ENCODE peak calls at places on chromosomes 7 and 10, in nine cellular contexts. One of them, this sample, is unnamed.
A peak's percentile ranks its signal among the peaks of the same experiment; 100 is the strongest.

GRCh38 chr10:43958071-43958432 is 309.4 kb upstream of the ZNF32 start:
- DNase-seq in ovary: no peak
- DNase-seq in stomach: no peak
- DNase-seq in endothelial cell of umbilical vein: no peak
- DNase-seq in suprapubic skin: no peak
- DNase-seq in GM12891: no peak
- DNase-seq in sigmoid colon: no peak
- DNase-seq in right lobe of liver: no peak
- DNase-seq in spleen: peak; percentile 42
- DNase-seq in this sample: no peak

GRCh38 chr10:78335691-78336401 is 302.2 kb downstream of the RPS24 start:
- DNase-seq in ovary: peak; percentile 38
- DNase-seq in stomach: no peak
- DNase-seq in endothelial cell of umbilical vein: peak; percentile 87
- DNase-seq in suprapubic skin: no peak
- DNase-seq in GM12891: no peak
- DNase-seq in sigmoid colon: peak; percentile 73
- DNase-seq in right lobe of liver: peak; percentile 35
- DNase-seq in spleen: no peak
- DNase-seq in this sample: peak; percentile 25

GRCh38 chr10:131657318-131657984 is 243.4 kb upstream of the PPP2R2D start:
- DNase-seq in ovary: no peak
- DNase-seq in stomach: peak; percentile 20
- DNase-seq in endothelial cell of umbilical vein: no peak
- DNase-seq in suprapubic skin: peak; percentile 63
- DNase-seq in GM12891: no peak
- DNase-seq in sigmoid colon: peak; percentile 37
- DNase-seq in right lobe of liver: no peak
- DNase-seq in spleen: peak; percentile 63
- DNase-seq in this sample: no peak

GRCh38 chr10:77637474-77637985 is at the start of gene KCNMA1:
- DNase-seq in ovary: peak; percentile 36
- DNase-seq in stomach: no peak
- DNase-seq in endothelial cell of umbilical vein: no peak
- DNase-seq in suprapubic skin: no peak
- DNase-seq in GM12891: no peak
- DNase-seq in sigmoid colon: peak; percentile 83
- DNase-seq in right lobe of liver: no peak
- DNase-seq in spleen: peak; percentile 83
- DNase-seq in this sample: peak; percentile 34

GRCh38 chr10:29141761-29142160 is 147.1 kb upstream of the LYZL1 start:
- DNase-seq in ovary: no peak
- DNase-seq in stomach: peak; percentile 35
- DNase-seq in endothelial cell of umbilical vein: peak; percentile 91
- DNase-seq in suprapubic skin: no peak
- DNase-seq in GM12891: no peak
- DNase-seq in sigmoid colon: no peak
- DNase-seq in right lobe of liver: no peak
- DNase-seq in spleen: no peak
- DNase-seq in this sample: peak; percentile 21

GRCh38 chr10:44981172-44982113 is 2.8 kb upstream of the DEPP1 start:
- DNase-seq in ovary: peak; percentile 39
- DNase-seq in stomach: no peak
- DNase-seq in endothelial cell of umbilical vein: peak; percentile 93
- DNase-seq in suprapubic skin: no peak
- DNase-seq in GM12891: no peak
- DNase-seq in sigmoid colon: peak; percentile 83
- DNase-seq in right lobe of liver: peak; percentile 62
- DNase-seq in spleen: no peak
- DNase-seq in this sample: peak; percentile 76

GRCh38 chr10:7625836-7626235 is 40.9 kb downstream of the ITIH5 start:
- DNase-seq in ovary: no peak
- DNase-seq in stomach: no peak
- DNase-seq in endothelial cell of umbilical vein: no peak
- DNase-seq in suprapubic skin: no peak
- DNase-seq in GM12891: no peak
- DNase-seq in sigmoid colon: peak; percentile 95
- DNase-seq in right lobe of liver: no peak
- DNase-seq in spleen: no peak
- DNase-seq in this sample: peak; percentile 30

GRCh38 chr7:31335889-31336201 is 4.7 kb downstream of the NEUROD6 start:
- DNase-seq in ovary: no peak
- DNase-seq in stomach: no peak
- DNase-seq in endothelial cell of umbilical vein: no peak
- DNase-seq in suprapubic skin: no peak
- DNase-seq in GM12891: no peak
- DNase-seq in sigmoid colon: no peak
- DNase-seq in right lobe of liver: no peak
- DNase-seq in spleen: no peak
- DNase-seq in this sample: no peak

GRCh38 chr7:155312108-155312507 is 14.4 kb downstream of the INSIG1 start:
- DNase-seq in ovary: no peak
- DNase-seq in stomach: no peak
- DNase-seq in endothelial cell of umbilical vein: no peak
- DNase-seq in suprapubic skin: no peak
- DNase-seq in GM12891: no peak
- DNase-seq in sigmoid colon: no peak
- DNase-seq in right lobe of liver: no peak
- DNase-seq in spleen: no peak
- DNase-seq in this sample: no peak

GRCh38 chr7:155312653-155313052 is 15.0 kb downstream of the INSIG1 start:
- DNase-seq in ovary: no peak
- DNase-seq in stomach: no peak
- DNase-seq in endothelial cell of umbilical vein: no peak
- DNase-seq in suprapubic skin: no peak
- DNase-seq in GM12891: no peak
- DNase-seq in sigmoid colon: no peak
- DNase-seq in right lobe of liver: peak; percentile 38
- DNase-seq in spleen: no peak
- DNase-seq in this sample: no peak

GRCh38 chr7:155309021-155309338 is 11.3 kb downstream of the INSIG1 start:
- DNase-seq in ovary: no peak
- DNase-seq in stomach: no peak
- DNase-seq in endothelial cell of umbilical vein: no peak
- DNase-seq in suprapubic skin: no peak
- DNase-seq in GM12891: no peak
- DNase-seq in sigmoid colon: no peak
- DNase-seq in right lobe of liver: no peak
- DNase-seq in spleen: no peak
- DNase-seq in this sample: no peak

GRCh38 chr7:155308330-155309020 is 10.8 kb downstream of the INSIG1 start:
- DNase-seq in ovary: no peak
- DNase-seq in stomach: no peak
- DNase-seq in endothelial cell of umbilical vein: no peak
- DNase-seq in suprapubic skin: no peak
- DNase-seq in GM12891: no peak
- DNase-seq in sigmoid colon: no peak
- DNase-seq in right lobe of liver: no peak
- DNase-seq in spleen: no peak
- DNase-seq in this sample: no peak

GRCh38 chr7:155310425-155311114 is 12.9 kb downstream of the INSIG1 start:
- DNase-seq in ovary: no peak
- DNase-seq in stomach: no peak
- DNase-seq in endothelial cell of umbilical vein: no peak
- DNase-seq in suprapubic skin: no peak
- DNase-seq in GM12891: no peak
- DNase-seq in sigmoid colon: no peak
- DNase-seq in right lobe of liver: peak; percentile 71
- DNase-seq in spleen: no peak
- DNase-seq in this sample: no peak
- TF ChIP-seq POLR2A in ovary: no peak
- TF ChIP-seq POLR2A in stomach: no peak
- TF ChIP-seq POLR2A in endothelial cell of umbilical vein: no peak
- TF ChIP-seq POLR2A in suprapubic skin: no peak
- TF ChIP-seq POLR2A in GM12891: peak; percentile 40
- TF ChIP-seq POLR2A in sigmoid colon: no peak
- TF ChIP-seq POLR2A in right lobe of liver: peak; percentile 38
- TF ChIP-seq POLR2A in spleen: no peak
- TF ChIP-seq POLR2A in this sample: no peak

DNA sequence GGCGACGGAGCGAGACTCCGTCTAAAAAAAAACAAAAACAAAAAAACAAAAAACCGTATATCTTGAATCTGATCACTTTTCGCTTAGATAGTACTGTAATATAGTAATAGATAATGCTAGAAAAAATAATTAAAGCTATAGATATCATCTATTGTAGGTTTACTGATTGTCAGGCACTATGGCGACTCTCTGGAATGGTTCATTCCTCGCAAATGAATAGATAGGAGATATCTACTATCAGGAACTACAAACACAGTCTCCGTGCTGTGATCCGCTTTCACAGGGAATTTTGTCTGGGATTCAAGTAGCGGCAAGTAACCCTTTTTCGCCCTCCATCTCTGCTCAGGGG is 342 bp upstream of the MEIG1 start:
- DNase-seq in ovary: no peak
- DNase-seq in stomach: no peak
- DNase-seq in endothelial cell of umbilical vein: no peak
- DNase-seq in suprapubic skin: no peak
- DNase-seq in GM12891: no peak
- DNase-seq in sigmoid colon: no peak
- DNase-seq in right lobe of liver: no peak
- DNase-seq in spleen: no peak
- DNase-seq in this sample: no peak
- TF ChIP-seq POLR2A in ovary: no peak
- TF ChIP-seq POLR2A in stomach: no peak
- TF ChIP-seq POLR2A in endothelial cell of umbilical vein: no peak
- TF ChIP-seq POLR2A in suprapubic skin: no peak
- TF ChIP-seq POLR2A in GM12891: no peak
- TF ChIP-seq POLR2A in sigmoid colon: no peak
- TF ChIP-seq POLR2A in right lobe of liver: peak; percentile 38
- TF ChIP-seq POLR2A in spleen: no peak
- TF ChIP-seq POLR2A in this sample: no peak

GRCh38 chr10:112448903-112449302 is 1.9 kb downstream of the VTI1A start:
- DNase-seq in ovary: no peak
- DNase-seq in stomach: no peak
- DNase-seq in endothelial cell of umbilical vein: no peak
- DNase-seq in suprapubic skin: no peak
- DNase-seq in GM12891: no peak
- DNase-seq in sigmoid colon: no peak
- DNase-seq in right lobe of liver: no peak
- DNase-seq in spleen: no peak
- DNase-seq in this sample: no peak

GRCh38 chr10:112442063-112442462 is 4.7 kb downstream of the ZDHHC6 start:
- DNase-seq in ovary: no peak
- DNase-seq in stomach: no peak
- DNase-seq in endothelial cell of umbilical vein: no peak
- DNase-seq in suprapubic skin: no peak
- DNase-seq in GM12891: no peak
- DNase-seq in sigmoid colon: no peak
- DNase-seq in right lobe of liver: no peak
- DNase-seq in spleen: no peak
- DNase-seq in this sample: no peak

GRCh38 chr10:112441520-112441919 is 5.2 kb downstream of the ZDHHC6 start:
- DNase-seq in ovary: no peak
- DNase-seq in stomach: no peak
- DNase-seq in endothelial cell of umbilical vein: no peak
- DNase-seq in suprapubic skin: no peak
- DNase-seq in GM12891: no peak
- DNase-seq in sigmoid colon: no peak
- DNase-seq in right lobe of liver: no peak
- DNase-seq in spleen: no peak
- DNase-seq in this sample: no peak

GRCh38 chr10:112446055-112446854 is 459 bp downstream of the ZDHHC6 start:
- DNase-seq in ovary: no peak
- DNase-seq in stomach: no peak
- DNase-seq in endothelial cell of umbilical vein: peak; percentile 29
- DNase-seq in suprapubic skin: no peak
- DNase-seq in GM12891: no peak
- DNase-seq in sigmoid colon: no peak
- DNase-seq in right lobe of liver: no peak
- DNase-seq in spleen: peak; percentile 78
- DNase-seq in this sample: no peak

DNA sequence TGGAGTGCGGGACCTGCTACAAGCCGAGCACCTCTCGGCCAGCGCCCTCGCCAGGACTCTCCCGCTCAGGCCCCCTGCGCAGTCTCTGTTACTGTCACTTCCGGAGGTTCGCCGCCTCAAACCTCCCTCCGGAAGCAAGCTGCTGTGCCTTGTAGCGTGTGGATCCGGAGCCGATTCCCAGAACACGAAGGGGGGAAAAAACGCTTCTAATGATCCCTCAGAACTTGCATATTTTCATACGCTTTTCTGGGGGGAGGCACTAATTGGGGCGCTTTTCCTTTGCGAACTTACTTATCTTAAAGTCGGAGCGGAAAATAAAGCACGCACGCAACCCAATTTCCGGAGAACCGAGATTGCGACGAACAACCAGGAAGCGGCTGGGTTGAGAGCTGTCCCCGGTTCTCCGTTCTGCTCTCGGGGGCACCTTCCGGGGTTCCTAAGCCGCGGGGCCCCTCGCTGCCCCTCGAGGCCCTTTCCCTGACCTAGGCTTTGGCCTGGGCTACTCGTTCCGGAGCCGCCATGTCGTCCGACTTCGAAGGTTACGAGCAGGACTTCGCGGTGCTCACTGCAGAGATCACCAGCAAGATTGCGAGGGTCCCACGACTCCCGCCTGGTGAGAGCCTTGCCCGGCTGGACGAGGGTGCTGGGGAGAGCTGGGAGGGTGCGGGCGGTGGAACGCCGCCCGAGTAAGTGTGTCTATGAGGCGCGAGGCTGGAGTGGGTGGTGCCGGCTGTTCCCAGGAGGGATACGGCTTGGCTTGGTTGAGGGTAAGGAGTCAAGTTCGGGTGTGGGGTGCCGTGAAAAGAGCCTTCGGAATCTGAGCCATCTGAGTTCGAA is at the start of the genes VTI1A and ZDHHC6:
- DNase-seq in ovary: peak; percentile 85
- DNase-seq in stomach: peak; percentile 85
- DNase-seq in endothelial cell of umbilical vein: peak; percentile 79
- DNase-seq in suprapubic skin: peak; percentile 92
- DNase-seq in GM12891: peak; percentile 60
- DNase-seq in sigmoid colon: peak; percentile 90
- DNase-seq in right lobe of liver: peak; percentile 85
- DNase-seq in spleen: peak; percentile 95
- DNase-seq in this sample: peak; percentile 86
- TF ChIP-seq POLR2A in ovary: peak; percentile 62
- TF ChIP-seq POLR2A in stomach: no peak
- TF ChIP-seq POLR2A in endothelial cell of umbilical vein: peak; percentile 91
- TF ChIP-seq POLR2A in suprapubic skin: no peak
- TF ChIP-seq POLR2A in GM12891: peak; percentile 91
- TF ChIP-seq POLR2A in sigmoid colon: peak; percentile 0
- TF ChIP-seq POLR2A in right lobe of liver: peak; percentile 59
- TF ChIP-seq POLR2A in spleen: peak; percentile 73
- TF ChIP-seq POLR2A in this sample: peak; percentile 87

DNA sequence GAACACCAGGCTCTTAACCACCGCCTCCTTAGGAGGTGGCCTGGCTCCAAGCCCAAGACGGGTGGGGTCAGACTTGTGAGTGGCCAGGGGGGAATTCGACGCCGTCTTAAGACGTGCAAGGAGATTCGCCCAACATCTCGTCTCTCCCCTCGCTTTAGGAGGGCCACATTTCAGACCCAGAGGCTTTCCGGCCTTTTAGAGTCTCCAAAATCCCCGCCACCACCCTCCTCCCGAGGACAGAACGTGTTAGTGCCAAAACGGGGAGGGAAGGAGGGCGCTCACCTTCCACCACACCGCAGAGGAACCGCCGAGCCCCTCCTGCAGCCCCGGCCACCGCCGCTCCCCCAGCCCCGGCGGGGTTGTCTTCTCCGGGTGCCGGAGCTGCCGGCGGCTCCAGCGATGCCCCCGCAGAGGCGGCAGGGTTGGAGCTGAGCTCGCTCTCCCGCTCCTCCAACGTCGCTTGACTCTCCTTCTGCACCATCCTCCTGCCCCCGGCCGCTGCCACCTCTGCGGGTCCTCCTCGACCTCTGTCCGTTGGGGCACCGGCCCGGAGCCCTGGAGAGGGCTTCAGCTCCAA is 614 bp downstream of the OGA start:
- DNase-seq in ovary: peak; percentile 89
- DNase-seq in stomach: peak; percentile 90
- DNase-seq in endothelial cell of umbilical vein: peak; percentile 86
- DNase-seq in suprapubic skin: peak; percentile 94
- DNase-seq in GM12891: no peak
- DNase-seq in sigmoid colon: peak; percentile 97
- DNase-seq in right lobe of liver: peak; percentile 81
- DNase-seq in spleen: peak; percentile 93
- DNase-seq in this sample: peak; percentile 87
- TF ChIP-seq POLR2A in ovary: no peak
- TF ChIP-seq POLR2A in stomach: no peak
- TF ChIP-seq POLR2A in endothelial cell of umbilical vein: peak; percentile 88
- TF ChIP-seq POLR2A in suprapubic skin: peak; percentile 46
- TF ChIP-seq POLR2A in GM12891: no peak
- TF ChIP-seq POLR2A in sigmoid colon: peak; percentile 44
- TF ChIP-seq POLR2A in right lobe of liver: no peak
- TF ChIP-seq POLR2A in spleen: no peak
- TF ChIP-seq POLR2A in this sample: no peak